ENCODE peak calls at places on chromosomes 16 and 17, in eight cellular contexts. Z, B, M, W, X, A, P and D are unnamed samples.

GRCh38 chr17:44531019-44531418 is 26.3 kb upstream of the FZD2 start:
- DNase-seq in M (no peak), W (no peak), Z (no peak), B (no peak), X (no peak), P (no peak), A (no peak), D (no peak)

GRCh38 chr17:48202945-48203344 is 95.4 kb downstream of the SNX11 start:
- DNase-seq in B (no peak), A (no peak), P (no peak), Z (no peak), X (no peak), M (no peak), W (no peak), D (no peak)

GRCh38 chr17:55442953-55443683 is 21.5 kb upstream of the MMD start:
- DNase-seq in B (no peak), W (no peak), A (peak; percentile 60), X (no peak), M (no peak), Z (no peak), P (no peak), D (no peak)

GRCh38 chr16:81458149-81458669 is 13.6 kb downstream of the CMIP start:
- DNase-seq in X (no peak), W (no peak), P (no peak), M (no peak), Z (no peak), B (no peak), A (no peak), D (no peak)

GRCh38 chr17:76626442-76626841 is 17.1 kb downstream of the ST6GALNAC1 start:
- DNase-seq in B (no peak), W (no peak), P (no peak), A (no peak), X (no peak), Z (no peak), M (no peak), D (peak; percentile 29)

GRCh38 chr17:40373324-40373723 is 8.8 kb upstream of the GJD3 start:
- DNase-seq in W (no peak), B (no peak), X (no peak), M (no peak), P (no peak), A (no peak), Z (no peak), D (no peak)

GRCh38 chr16:25298165-25298872 is 40.7 kb upstream of the ZKSCAN2 start:
- DNase-seq in A (peak; percentile 44), M (no peak), B (no peak), P (no peak), Z (no peak), X (no peak), W (no peak), D (no peak)

GRCh38 chr17:61245706-61246135 is 153.9 kb upstream of the TBX2 start:
- DNase-seq in W (no peak), X (no peak), P (no peak), M (peak; percentile 29), B (no peak), A (no peak), Z (no peak), D (no peak)

GRCh38 chr17:31699281-31699680 is 159.8 kb downstream of the COPRS start:
- DNase-seq in M (no peak), B (no peak), A (no peak), W (peak; percentile 58), P (no peak), X (no peak), Z (no peak), D (no peak)

GRCh38 chr17:31595666-31596381 is 204.3 kb downstream of the RAB11FIP4 start:
- DNase-seq in W (no peak), A (no peak), B (no peak), M (no peak), P (no peak), X (no peak), Z (no peak), D (no peak)

GRCh38 chr16:54503011-54503410 is 216.4 kb upstream of the IRX3 start:
- DNase-seq in B (no peak), W (no peak), X (no peak), P (no peak), Z (no peak), A (no peak), M (no peak), D (peak; percentile 11)

GRCh38 chr17:76147211-76148014 is 6.4 kb upstream of the FOXJ1 start:
- DNase-seq in B (peak; percentile 35), X (peak; percentile 27), A (peak; percentile 45), W (no peak), Z (peak; percentile 64), P (no peak), M (no peak), D (peak; percentile 31)

GRCh38 chr17:77358801-77359716 is 218.3 kb downstream of the SEC14L1 start:
- DNase-seq in B (no peak), W (no peak), X (no peak), M (no peak), P (no peak), A (no peak), Z (no peak), D (no peak)

GRCh38 chr17:4365628-4366311 is 705 bp downstream of the UBE2G1 start:
- DNase-seq in M (no peak), W (peak; percentile 25), P (no peak), X (peak; percentile 42), A (no peak), B (no peak), Z (no peak), D (peak; percentile 51)

GRCh38 chr17:21457051-21458026 is 81.2 kb downstream of the KCNJ12 start:
- DNase-seq in W (peak; percentile 90), Z (peak; percentile 80), A (peak; percentile 67), M (peak; percentile 58), P (peak; percentile 8), X (peak; percentile 86), B (peak; percentile 69), D (peak; percentile 90)

GRCh38 chr16:57727610-57728009 is 8.0 kb upstream of the KATNB1 start:
- DNase-seq in X (no peak), Z (no peak), M (no peak), A (no peak), B (no peak), P (no peak), W (no peak), D (no peak)

GRCh38 chr16:19598805-19599204 is 43.3 kb downstream of the VPS35L start:
- DNase-seq in P (no peak), B (no peak), A (no peak), Z (no peak), X (no peak), W (no peak), M (no peak), D (no peak)

GRCh38 chr17:4499431-4500187 is 928 bp downstream of the SPNS2 start:
- DNase-seq in A (no peak), X (peak; percentile 69), P (no peak), Z (peak; percentile 38), M (no peak), W (no peak), B (no peak), D (peak; percentile 84)

GRCh38 chr17:8757189-8757588 is 1.2 kb downstream of the SPDYE4 start:
- DNase-seq in X (no peak), B (no peak), W (no peak), M (no peak), Z (no peak), P (no peak), A (no peak), D (no peak)

GRCh38 chr17:37225458-37225857 is 150.3 kb upstream of the C17orf78 start:
- DNase-seq in P (no peak), A (no peak), Z (no peak), W (no peak), B (no peak), X (peak; percentile 27), M (no peak), D (no peak)

GRCh38 chr16:84367297-84367680 is 1.0 kb upstream of the ATP2C2 start:
- DNase-seq in B (no peak), X (no peak), P (no peak), M (no peak), W (no peak), Z (no peak), A (no peak), D (peak; percentile 30)

GRCh38 chr16:23146877-23147601 is 2.2 kb downstream of the USP31 start:
- DNase-seq in W (no peak), M (no peak), Z (no peak), B (no peak), P (no peak), X (peak; percentile 43), A (no peak), D (no peak)

GRCh38 chr17:69250641-69251040 is 22.0 kb upstream of the ABCA10 start:
- DNase-seq in M (no peak), X (no peak), Z (no peak), P (no peak), B (no peak), W (no peak), A (no peak), D (no peak)

GRCh38 chr17:30475206-30475605 is 2.0 kb upstream of the GOSR1 start:
- DNase-seq in A (no peak), W (no peak), Z (no peak), P (no peak), X (no peak), M (no peak), B (no peak), D (peak; percentile 9)

GRCh38 chr16:55695595-55695994 is 39.8 kb downstream of the SLC6A2 start:
- DNase-seq in M (no peak), A (no peak), W (no peak), P (no peak), Z (no peak), X (no peak), B (no peak), D (no peak)

GRCh38 chr17:51947160-51947559 is 211.4 kb downstream of the CA10 start:
- DNase-seq in B (no peak), X (no peak), W (no peak), Z (no peak), A (peak; percentile 6), M (no peak), P (no peak), D (no peak)
- H3K4me3 ChIP-seq in B (no peak overlapping the region), X (no peak overlapping the region), W (no peak overlapping the region), Z (no peak overlapping the region), A (no peak overlapping the region), M (no peak overlapping the region), P (no peak overlapping the region), D (no peak overlapping the region)

DNA sequence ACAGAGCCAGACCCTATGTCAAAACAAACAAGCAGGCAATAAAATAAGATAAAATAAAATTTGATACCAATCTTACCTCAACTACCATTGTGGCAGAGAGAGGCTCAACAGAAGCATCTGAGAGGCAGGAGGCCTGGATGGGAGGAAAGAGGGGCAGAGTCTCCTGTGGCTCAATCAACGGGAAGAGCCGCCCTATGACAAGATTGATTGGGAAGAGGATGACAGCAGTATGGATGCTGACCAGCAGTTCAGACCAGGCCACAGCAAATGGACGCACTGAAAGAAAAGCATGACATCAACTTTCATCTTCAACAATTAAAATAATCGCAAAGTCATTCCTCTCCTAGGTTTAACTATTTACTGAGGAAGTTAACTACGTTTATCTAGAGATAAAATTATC is 47.4 kb downstream of the PKD1L3 start:
- DNase-seq in W (no peak), X (no peak), P (no peak), Z (no peak), B (no peak), A (no peak), M (no peak), D (no peak)
- TF ChIP-seq MAX in W (no peak), X (no peak), P (no peak), Z (no peak), B (no peak), A (no peak), M (no peak), D (no peak)

GRCh38 chr17:63774141-63774981 is at the start of gene DDX42:
- DNase-seq in B (no peak), W (peak; percentile 54), X (peak; percentile 80), M (no peak), P (no peak), Z (peak; percentile 58), A (peak; percentile 64), D (no peak)
- TF ChIP-seq POLR2A in B (no peak), W (no peak), X (no peak), M (no peak), P (peak; percentile 67), Z (no peak), A (no peak), D (no peak)

GRCh38 chr17:28716740-28717577 is 709 bp downstream of the RAB34 start:
- DNase-seq in Z (no peak), P (no peak), W (no peak), M (no peak), X (peak; percentile 30), B (no peak), A (no peak), D (no peak)
- H3K4me3 ChIP-seq in Z (peak overlapping the region; percentile 77), P (peak overlapping the region; percentile 37), W (no peak overlapping the region), M (peak overlapping the region; percentile 99), X (peak overlapping the region; percentile 44), B (no peak overlapping the region), A (no peak overlapping the region), D (no peak overlapping the region)